ENCODE peak calls at places on chromosomes 1 and 21, in five cellular contexts. One of them, this sample, is unnamed.

GRCh38 chr21:46429754-46430681 is 28.7 kb upstream of the DIP2A start:
- DNase-seq in body of pancreas: no peak
- DNase-seq in activated CD8-positive, alpha-beta memory T cell treated with anti-CD3 and anti-CD28 coated beads, Interleukin-2, amount 10 ng/mL, durations not matched to agents 7 days and 5 days: no peak
- DNase-seq in HEK293T: no peak
- DNase-seq in activated effector memory CD4-positive, alpha-beta T cell treated with anti-CD3 and anti-CD28 coated beads, Interleukin-2, amount 50 U/mL, for 16 hours: no peak
- DNase-seq in this sample: no peak

GRCh38 chr1:94253456-94254042 is 16.2 kb upstream of the ARHGAP29 start:
- DNase-seq in HEK293T: no peak
- DNase-seq in activated CD8-positive, alpha-beta memory T cell treated with anti-CD3 and anti-CD28 coated beads, Interleukin-2, amount 10 ng/mL, durations not matched to agents 7 days and 5 days: no peak
- DNase-seq in activated effector memory CD4-positive, alpha-beta T cell treated with anti-CD3 and anti-CD28 coated beads, Interleukin-2, amount 50 U/mL, for 16 hours: no peak
- DNase-seq in body of pancreas: no peak
- DNase-seq in this sample: no peak

GRCh38 chr1:220159026-220159425 is 65.1 kb downstream of the IARS2 start:
- DNase-seq in activated CD8-positive, alpha-beta memory T cell treated with anti-CD3 and anti-CD28 coated beads, Interleukin-2, amount 10 ng/mL, durations not matched to agents 7 days and 5 days: no peak
- DNase-seq in HEK293T: no peak
- DNase-seq in activated effector memory CD4-positive, alpha-beta T cell treated with anti-CD3 and anti-CD28 coated beads, Interleukin-2, amount 50 U/mL, for 16 hours: no peak
- DNase-seq in body of pancreas: no peak
- DNase-seq in this sample: no peak

GRCh38 chr1:232561381-232561780 is 68.6 kb downstream of the SIPA1L2 start:
- DNase-seq in activated effector memory CD4-positive, alpha-beta T cell treated with anti-CD3 and anti-CD28 coated beads, Interleukin-2, amount 50 U/mL, for 16 hours: no peak
- DNase-seq in body of pancreas: no peak
- DNase-seq in HEK293T: no peak
- DNase-seq in activated CD8-positive, alpha-beta memory T cell treated with anti-CD3 and anti-CD28 coated beads, Interleukin-2, amount 10 ng/mL, durations not matched to agents 7 days and 5 days: no peak
- DNase-seq in this sample: no peak

GRCh38 chr1:147747966-147748365 is 12.4 kb downstream of the GJA5 start:
- DNase-seq in activated CD8-positive, alpha-beta memory T cell treated with anti-CD3 and anti-CD28 coated beads, Interleukin-2, amount 10 ng/mL, durations not matched to agents 7 days and 5 days: no peak
- DNase-seq in body of pancreas: no peak
- DNase-seq in activated effector memory CD4-positive, alpha-beta T cell treated with anti-CD3 and anti-CD28 coated beads, Interleukin-2, amount 50 U/mL, for 16 hours: no peak
- DNase-seq in HEK293T: no peak
- DNase-seq in this sample: no peak

GRCh38 chr1:87279966-87280535 is 48.6 kb upstream of the LMO4 start:
- DNase-seq in body of pancreas: no peak
- DNase-seq in HEK293T: no peak
- DNase-seq in activated effector memory CD4-positive, alpha-beta T cell treated with anti-CD3 and anti-CD28 coated beads, Interleukin-2, amount 50 U/mL, for 16 hours: no peak
- DNase-seq in activated CD8-positive, alpha-beta memory T cell treated with anti-CD3 and anti-CD28 coated beads, Interleukin-2, amount 10 ng/mL, durations not matched to agents 7 days and 5 days: no peak
- DNase-seq in this sample: no peak

GRCh38 chr1:173395762-173396161 is 81.4 kb upstream of the PRDX6 start:
- DNase-seq in activated CD8-positive, alpha-beta memory T cell treated with anti-CD3 and anti-CD28 coated beads, Interleukin-2, amount 10 ng/mL, durations not matched to agents 7 days and 5 days: no peak
- DNase-seq in body of pancreas: no peak
- DNase-seq in activated effector memory CD4-positive, alpha-beta T cell treated with anti-CD3 and anti-CD28 coated beads, Interleukin-2, amount 50 U/mL, for 16 hours: no peak
- DNase-seq in HEK293T: no peak
- DNase-seq in this sample: no peak

GRCh38 chr1:5998051-5998905 is 6.1 kb upstream of the NPHP4 start:
- DNase-seq in activated CD8-positive, alpha-beta memory T cell treated with anti-CD3 and anti-CD28 coated beads, Interleukin-2, amount 10 ng/mL, durations not matched to agents 7 days and 5 days: no peak
- DNase-seq in activated effector memory CD4-positive, alpha-beta T cell treated with anti-CD3 and anti-CD28 coated beads, Interleukin-2, amount 50 U/mL, for 16 hours: peak
- DNase-seq in body of pancreas: no peak
- DNase-seq in HEK293T: no peak
- DNase-seq in this sample: no peak

GRCh38 chr1:178587975-178588374 is 75.1 kb downstream of the TEX35 start:
- DNase-seq in body of pancreas: no peak
- DNase-seq in activated effector memory CD4-positive, alpha-beta T cell treated with anti-CD3 and anti-CD28 coated beads, Interleukin-2, amount 50 U/mL, for 16 hours: no peak
- DNase-seq in HEK293T: no peak
- DNase-seq in activated CD8-positive, alpha-beta memory T cell treated with anti-CD3 and anti-CD28 coated beads, Interleukin-2, amount 10 ng/mL, durations not matched to agents 7 days and 5 days: no peak
- DNase-seq in this sample: no peak

GRCh38 chr1:180238675-180239074 is 8.6 kb downstream of the LHX4 start:
- DNase-seq in body of pancreas: no peak
- DNase-seq in activated CD8-positive, alpha-beta memory T cell treated with anti-CD3 and anti-CD28 coated beads, Interleukin-2, amount 10 ng/mL, durations not matched to agents 7 days and 5 days: no peak
- DNase-seq in HEK293T: no peak
- DNase-seq in activated effector memory CD4-positive, alpha-beta T cell treated with anti-CD3 and anti-CD28 coated beads, Interleukin-2, amount 50 U/mL, for 16 hours: no peak
- DNase-seq in this sample: no peak

GRCh38 chr1:20069932-20070331 is at the start of gene PLA2G5:
- DNase-seq in body of pancreas: peak
- DNase-seq in HEK293T: no peak
- DNase-seq in activated effector memory CD4-positive, alpha-beta T cell treated with anti-CD3 and anti-CD28 coated beads, Interleukin-2, amount 50 U/mL, for 16 hours: no peak
- DNase-seq in activated CD8-positive, alpha-beta memory T cell treated with anti-CD3 and anti-CD28 coated beads, Interleukin-2, amount 10 ng/mL, durations not matched to agents 7 days and 5 days: no peak
- DNase-seq in this sample: peak

GRCh38 chr1:15758537-15758936 is at the start of gene FBLIM1:
- DNase-seq in activated CD8-positive, alpha-beta memory T cell treated with anti-CD3 and anti-CD28 coated beads, Interleukin-2, amount 10 ng/mL, durations not matched to agents 7 days and 5 days: no peak
- DNase-seq in HEK293T: peak
- DNase-seq in activated effector memory CD4-positive, alpha-beta T cell treated with anti-CD3 and anti-CD28 coated beads, Interleukin-2, amount 50 U/mL, for 16 hours: no peak
- DNase-seq in body of pancreas: peak
- DNase-seq in this sample: no peak

GRCh38 chr1:207181838-207182237 is 77.8 kb downstream of the C4BPA start:
- DNase-seq in activated effector memory CD4-positive, alpha-beta T cell treated with anti-CD3 and anti-CD28 coated beads, Interleukin-2, amount 50 U/mL, for 16 hours: no peak
- DNase-seq in body of pancreas: no peak
- DNase-seq in HEK293T: no peak
- DNase-seq in activated CD8-positive, alpha-beta memory T cell treated with anti-CD3 and anti-CD28 coated beads, Interleukin-2, amount 10 ng/mL, durations not matched to agents 7 days and 5 days: no peak
- DNase-seq in this sample: no peak

GRCh38 chr1:11400155-11400554 is 78.8 kb upstream of the DISP3 start:
- DNase-seq in activated effector memory CD4-positive, alpha-beta T cell treated with anti-CD3 and anti-CD28 coated beads, Interleukin-2, amount 50 U/mL, for 16 hours: no peak
- DNase-seq in HEK293T: no peak
- DNase-seq in activated CD8-positive, alpha-beta memory T cell treated with anti-CD3 and anti-CD28 coated beads, Interleukin-2, amount 10 ng/mL, durations not matched to agents 7 days and 5 days: no peak
- DNase-seq in body of pancreas: no peak
- DNase-seq in this sample: no peak

GRCh38 chr1:246435421-246436041 is 71.5 kb downstream of the SMYD3 start:
- DNase-seq in body of pancreas: no peak
- DNase-seq in HEK293T: no peak
- DNase-seq in activated CD8-positive, alpha-beta memory T cell treated with anti-CD3 and anti-CD28 coated beads, Interleukin-2, amount 10 ng/mL, durations not matched to agents 7 days and 5 days: no peak
- DNase-seq in activated effector memory CD4-positive, alpha-beta T cell treated with anti-CD3 and anti-CD28 coated beads, Interleukin-2, amount 50 U/mL, for 16 hours: no peak
- DNase-seq in this sample: no peak

GRCh38 chr1:26283871-26284596 is 4.1 kb downstream of the SH3BGRL3 start:
- DNase-seq in activated effector memory CD4-positive, alpha-beta T cell treated with anti-CD3 and anti-CD28 coated beads, Interleukin-2, amount 50 U/mL, for 16 hours: peak
- DNase-seq in HEK293T: no peak
- DNase-seq in activated CD8-positive, alpha-beta memory T cell treated with anti-CD3 and anti-CD28 coated beads, Interleukin-2, amount 10 ng/mL, durations not matched to agents 7 days and 5 days: peak
- DNase-seq in body of pancreas: no peak
- DNase-seq in this sample: no peak

GRCh38 chr1:155834296-155834926 is 22.6 kb downstream of the GON4L start:
- DNase-seq in body of pancreas: no peak
- DNase-seq in activated CD8-positive, alpha-beta memory T cell treated with anti-CD3 and anti-CD28 coated beads, Interleukin-2, amount 10 ng/mL, durations not matched to agents 7 days and 5 days: no peak
- DNase-seq in HEK293T: no peak
- DNase-seq in activated effector memory CD4-positive, alpha-beta T cell treated with anti-CD3 and anti-CD28 coated beads, Interleukin-2, amount 50 U/mL, for 16 hours: no peak
- DNase-seq in this sample: no peak

GRCh38 chr1:194717941-194718340 is 1531.5 kb upstream of the B3GALT2 start:
- DNase-seq in activated CD8-positive, alpha-beta memory T cell treated with anti-CD3 and anti-CD28 coated beads, Interleukin-2, amount 10 ng/mL, durations not matched to agents 7 days and 5 days: no peak
- DNase-seq in HEK293T: no peak
- DNase-seq in body of pancreas: no peak
- DNase-seq in activated effector memory CD4-positive, alpha-beta T cell treated with anti-CD3 and anti-CD28 coated beads, Interleukin-2, amount 50 U/mL, for 16 hours: no peak
- DNase-seq in this sample: no peak

GRCh38 chr1:200302192-200302892 is 107.5 kb downstream of the ZNF281 start:
- DNase-seq in HEK293T: peak
- DNase-seq in activated CD8-positive, alpha-beta memory T cell treated with anti-CD3 and anti-CD28 coated beads, Interleukin-2, amount 10 ng/mL, durations not matched to agents 7 days and 5 days: peak
- DNase-seq in body of pancreas: peak
- DNase-seq in activated effector memory CD4-positive, alpha-beta T cell treated with anti-CD3 and anti-CD28 coated beads, Interleukin-2, amount 50 U/mL, for 16 hours: peak
- DNase-seq in this sample: no peak

GRCh38 chr1:71014110-71014509 is 33.5 kb downstream of the PTGER3 start:
- DNase-seq in body of pancreas: no peak
- DNase-seq in activated effector memory CD4-positive, alpha-beta T cell treated with anti-CD3 and anti-CD28 coated beads, Interleukin-2, amount 50 U/mL, for 16 hours: no peak
- DNase-seq in HEK293T: no peak
- DNase-seq in activated CD8-positive, alpha-beta memory T cell treated with anti-CD3 and anti-CD28 coated beads, Interleukin-2, amount 10 ng/mL, durations not matched to agents 7 days and 5 days: no peak
- DNase-seq in this sample: no peak

GRCh38 chr21:46411691-46412090 is 47.0 kb upstream of the DIP2A start:
- DNase-seq in HEK293T: no peak
- DNase-seq in body of pancreas: no peak
- DNase-seq in activated effector memory CD4-positive, alpha-beta T cell treated with anti-CD3 and anti-CD28 coated beads, Interleukin-2, amount 50 U/mL, for 16 hours: no peak
- DNase-seq in activated CD8-positive, alpha-beta memory T cell treated with anti-CD3 and anti-CD28 coated beads, Interleukin-2, amount 10 ng/mL, durations not matched to agents 7 days and 5 days: no peak
- DNase-seq in this sample: no peak

GRCh38 chr1:175134500-175134899 is 58.1 kb downstream of the KIAA0040 start:
- DNase-seq in body of pancreas: no peak
- DNase-seq in activated effector memory CD4-positive, alpha-beta T cell treated with anti-CD3 and anti-CD28 coated beads, Interleukin-2, amount 50 U/mL, for 16 hours: no peak
- DNase-seq in activated CD8-positive, alpha-beta memory T cell treated with anti-CD3 and anti-CD28 coated beads, Interleukin-2, amount 10 ng/mL, durations not matched to agents 7 days and 5 days: no peak
- DNase-seq in HEK293T: no peak
- DNase-seq in this sample: no peak

This sample was measured in mesenteric fat pad.